ENCODE peak calls at places on chromosomes 16 and 17, in four cellular contexts. K, L, S and Y are unnamed samples.

GRCh38 chr17:14580494-14580893 is 279.6 kb downstream of the HS3ST3B1 start:
- DNase-seq in K (no peak), S (no peak), L (no peak), Y (no peak)

GRCh38 chr16:51708861-51709260 is 557.8 kb upstream of the SALL1 start:
- DNase-seq in S (no peak), L (no peak), K (no peak), Y (no peak)

GRCh38 chr17:73841431-73842060 is 197.3 kb upstream of the SDK2 start:
- DNase-seq in S (no peak), K (peak; percentile 41), L (no peak), Y (no peak)

GRCh38 chr17:38613981-38614779 is 8.4 kb upstream of the SRCIN1 start:
- DNase-seq in L (no peak), S (no peak), K (no peak), Y (no peak)

GRCh38 chr16:10738231-10739077 is 5.2 kb upstream of the NUBP1 start:
- DNase-seq in K (no peak), L (peak; percentile 64), S (no peak), Y (no peak)

GRCh38 chr17:43534909-43535308 is 11.2 kb downstream of the ETV4 start:
- DNase-seq in K (no peak), L (no peak), S (no peak), Y (no peak)

GRCh38 chr16:19851476-19851875 is 33.2 kb downstream of the GPRC5B start:
- DNase-seq in L (no peak), S (no peak), K (no peak), Y (no peak)

GRCh38 chr17:81512984-81513668 is 527 bp upstream of the ACTG1 start:
- DNase-seq in S (peak; percentile 55), L (peak; percentile 67), K (peak; percentile 58), Y (peak; percentile 71)

GRCh38 chr16:74760007-74760767 is 14.4 kb downstream of the FA2H start:
- DNase-seq in L (no peak), S (peak; percentile 11), K (no peak), Y (no peak)

GRCh38 chr16:24282129-24282528 is 26.0 kb downstream of the CACNG3 start:
- DNase-seq in K (no peak), S (no peak), L (no peak), Y (no peak)